ENCODE peak calls at places on chromosomes 1 and 21, in ten cellular contexts. One of them, this sample, is unnamed.

GRCh38 chr1:155942578-155943141 is 1.2 kb downstream of the RXFP4 start:
- ATAC-seq in body of pancreas: no peak
- ATAC-seq in right lobe of liver: no peak
- ATAC-seq in HCT116: no peak
- ATAC-seq in gastrocnemius medialis: no peak
- ATAC-seq in heart left ventricle: no peak
- ATAC-seq in K562: no peak
- ATAC-seq in upper lobe of left lung: no peak
- ATAC-seq in A549: peak
- ATAC-seq in HepG2: no peak
- ATAC-seq in this sample: peak

GRCh38 chr1:12052008-12052573 is 11.0 kb upstream of the TNFRSF8 start:
- ATAC-seq in body of pancreas: peak
- ATAC-seq in right lobe of liver: peak
- ATAC-seq in HCT116: peak
- ATAC-seq in gastrocnemius medialis: peak
- ATAC-seq in heart left ventricle: peak
- ATAC-seq in K562: peak
- ATAC-seq in upper lobe of left lung: peak
- ATAC-seq in A549: peak
- ATAC-seq in HepG2: peak
- ATAC-seq in this sample: peak

GRCh38 chr1:231625975-231626534 is 535 bp upstream of the DISC1 start:
- ATAC-seq in body of pancreas: no peak
- ATAC-seq in right lobe of liver: no peak
- ATAC-seq in HCT116: peak
- ATAC-seq in gastrocnemius medialis: no peak
- ATAC-seq in heart left ventricle: no peak
- ATAC-seq in K562: no peak
- ATAC-seq in upper lobe of left lung: no peak
- ATAC-seq in A549: peak
- ATAC-seq in HepG2: no peak
- ATAC-seq in this sample: no peak

GRCh38 chr1:25617626-25618432 is 1.2 kb downstream of the MAN1C1 start:
- ATAC-seq in body of pancreas: no peak
- ATAC-seq in right lobe of liver: no peak
- ATAC-seq in HCT116: no peak
- ATAC-seq in gastrocnemius medialis: no peak
- ATAC-seq in heart left ventricle: no peak
- ATAC-seq in K562: no peak
- ATAC-seq in upper lobe of left lung: no peak
- ATAC-seq in A549: no peak
- ATAC-seq in HepG2: no peak
- ATAC-seq in this sample: no peak

GRCh38 chr1:85397490-85398044 is 67.4 kb downstream of the DDAH1 start:
- ATAC-seq in body of pancreas: no peak
- ATAC-seq in right lobe of liver: no peak
- ATAC-seq in HCT116: no peak
- ATAC-seq in gastrocnemius medialis: no peak
- ATAC-seq in heart left ventricle: no peak
- ATAC-seq in K562: no peak
- ATAC-seq in upper lobe of left lung: no peak
- ATAC-seq in A549: no peak
- ATAC-seq in HepG2: no peak
- ATAC-seq in this sample: no peak

GRCh38 chr1:170707959-170708666 is 44.2 kb downstream of the PRRX1 start:
- ATAC-seq in body of pancreas: peak
- ATAC-seq in right lobe of liver: peak
- ATAC-seq in HCT116: peak
- ATAC-seq in gastrocnemius medialis: peak
- ATAC-seq in heart left ventricle: peak
- ATAC-seq in K562: no peak
- ATAC-seq in upper lobe of left lung: no peak
- ATAC-seq in A549: peak
- ATAC-seq in HepG2: no peak
- ATAC-seq in this sample: peak

GRCh38 chr1:64915381-64916274 is 50.7 kb downstream of the JAK1 start:
- ATAC-seq in body of pancreas: peak
- ATAC-seq in right lobe of liver: peak
- ATAC-seq in HCT116: peak
- ATAC-seq in gastrocnemius medialis: no peak
- ATAC-seq in heart left ventricle: no peak
- ATAC-seq in K562: peak
- ATAC-seq in upper lobe of left lung: peak
- ATAC-seq in A549: peak
- ATAC-seq in HepG2: peak
- ATAC-seq in this sample: no peak

GRCh38 chr21:43961382-43961909 is 50.7 kb upstream of the TRAPPC10 start:
- ATAC-seq in body of pancreas: no peak
- ATAC-seq in right lobe of liver: no peak
- ATAC-seq in HCT116: no peak
- ATAC-seq in gastrocnemius medialis: no peak
- ATAC-seq in heart left ventricle: no peak
- ATAC-seq in K562: no peak
- ATAC-seq in upper lobe of left lung: no peak
- ATAC-seq in A549: no peak
- ATAC-seq in HepG2: no peak
- ATAC-seq in this sample: no peak

GRCh38 chr1:26921462-26922200 is at the start of gene NUDC:
- ATAC-seq in body of pancreas: peak
- ATAC-seq in right lobe of liver: peak
- ATAC-seq in HCT116: peak
- ATAC-seq in gastrocnemius medialis: peak
- ATAC-seq in heart left ventricle: peak
- ATAC-seq in K562: peak
- ATAC-seq in upper lobe of left lung: peak
- ATAC-seq in A549: peak
- ATAC-seq in HepG2: peak
- ATAC-seq in this sample: peak

GRCh38 chr1:195105281-195105680 is 1503.0 kb downstream of the KCNT2 start:
- ATAC-seq in body of pancreas: no peak
- ATAC-seq in right lobe of liver: no peak
- ATAC-seq in HCT116: peak
- ATAC-seq in gastrocnemius medialis: no peak
- ATAC-seq in heart left ventricle: no peak
- ATAC-seq in K562: no peak
- ATAC-seq in upper lobe of left lung: no peak
- ATAC-seq in A549: no peak
- ATAC-seq in HepG2: no peak
- ATAC-seq in this sample: no peak

GRCh38 chr1:7120863-7121621 is 335.8 kb downstream of the CAMTA1 start:
- ATAC-seq in body of pancreas: no peak
- ATAC-seq in right lobe of liver: peak
- ATAC-seq in HCT116: no peak
- ATAC-seq in gastrocnemius medialis: no peak
- ATAC-seq in heart left ventricle: peak
- ATAC-seq in K562: peak
- ATAC-seq in upper lobe of left lung: no peak
- ATAC-seq in A549: no peak
- ATAC-seq in HepG2: no peak
- ATAC-seq in this sample: no peak

GRCh38 chr1:55052221-55053142 is 13.1 kb downstream of the PCSK9 start:
- ATAC-seq in body of pancreas: no peak
- ATAC-seq in right lobe of liver: peak
- ATAC-seq in HCT116: no peak
- ATAC-seq in gastrocnemius medialis: peak
- ATAC-seq in heart left ventricle: peak
- ATAC-seq in K562: no peak
- ATAC-seq in upper lobe of left lung: no peak
- ATAC-seq in A549: no peak
- ATAC-seq in HepG2: peak
- ATAC-seq in this sample: no peak

GRCh38 chr1:8200317-8201115 is 117.4 kb upstream of the SLC45A1 start:
- ATAC-seq in body of pancreas: no peak
- ATAC-seq in right lobe of liver: no peak
- ATAC-seq in HCT116: no peak
- ATAC-seq in gastrocnemius medialis: no peak
- ATAC-seq in heart left ventricle: no peak
- ATAC-seq in K562: no peak
- ATAC-seq in upper lobe of left lung: no peak
- ATAC-seq in A549: no peak
- ATAC-seq in HepG2: peak
- ATAC-seq in this sample: no peak

GRCh38 chr1:160781129-160781808 is 14.7 kb upstream of the LY9 start:
- ATAC-seq in body of pancreas: peak
- ATAC-seq in right lobe of liver: no peak
- ATAC-seq in HCT116: no peak
- ATAC-seq in gastrocnemius medialis: no peak
- ATAC-seq in heart left ventricle: no peak
- ATAC-seq in K562: no peak
- ATAC-seq in upper lobe of left lung: peak
- ATAC-seq in A549: no peak
- ATAC-seq in HepG2: no peak
- ATAC-seq in this sample: no peak

GRCh38 chr1:77828098-77828497 is 48.6 kb downstream of the MIGA1 start:
- ATAC-seq in body of pancreas: no peak
- ATAC-seq in right lobe of liver: no peak
- ATAC-seq in HCT116: no peak
- ATAC-seq in gastrocnemius medialis: no peak
- ATAC-seq in heart left ventricle: no peak
- ATAC-seq in K562: no peak
- ATAC-seq in upper lobe of left lung: no peak
- ATAC-seq in A549: no peak
- ATAC-seq in HepG2: no peak
- ATAC-seq in this sample: no peak

GRCh38 chr1:67753776-67754525 is 69.0 kb downstream of the GADD45A start:
- ATAC-seq in body of pancreas: no peak
- ATAC-seq in right lobe of liver: peak
- ATAC-seq in HCT116: peak
- ATAC-seq in gastrocnemius medialis: no peak
- ATAC-seq in heart left ventricle: no peak
- ATAC-seq in K562: peak
- ATAC-seq in upper lobe of left lung: peak
- ATAC-seq in A549: no peak
- ATAC-seq in HepG2: no peak
- ATAC-seq in this sample: no peak
- TF ChIP-seq POLR2A in body of pancreas: no peak
- TF ChIP-seq POLR2A in right lobe of liver: no peak
- TF ChIP-seq POLR2A in HCT116: no peak
- TF ChIP-seq POLR2A in gastrocnemius medialis: no peak
- TF ChIP-seq POLR2A in heart left ventricle: no peak
- TF ChIP-seq POLR2A in K562: no peak
- TF ChIP-seq POLR2A in upper lobe of left lung: no peak
- TF ChIP-seq POLR2A in A549: no peak
- TF ChIP-seq POLR2A in HepG2: no peak
- TF ChIP-seq POLR2A in this sample: no peak

DNA sequence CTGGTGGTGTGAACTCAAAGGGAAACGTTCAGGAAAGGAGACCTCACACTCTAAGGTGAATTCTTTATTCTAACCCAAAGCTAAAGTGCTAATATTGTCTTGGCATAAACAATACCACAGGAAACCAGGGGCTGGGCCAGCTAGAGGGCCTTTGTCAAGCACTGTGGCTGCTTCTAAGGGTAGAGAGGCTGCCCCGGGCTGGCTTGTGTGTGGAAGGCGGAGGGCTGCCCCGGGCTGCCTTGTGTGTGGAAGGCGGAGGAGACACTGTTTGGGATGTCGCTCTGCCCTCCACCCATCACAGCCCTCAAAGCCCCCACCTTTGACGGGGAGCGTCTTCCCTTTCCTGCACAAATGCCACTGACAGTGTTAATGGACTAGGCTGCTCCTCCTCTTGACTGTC is 216.8 kb downstream of the TOMM20 start:
- ATAC-seq in body of pancreas: no peak
- ATAC-seq in right lobe of liver: peak
- ATAC-seq in HCT116: no peak
- ATAC-seq in gastrocnemius medialis: no peak
- ATAC-seq in heart left ventricle: no peak
- ATAC-seq in K562: peak
- ATAC-seq in upper lobe of left lung: no peak
- ATAC-seq in A549: no peak
- ATAC-seq in HepG2: no peak
- ATAC-seq in this sample: no peak
- TF ChIP-seq POLR2A in body of pancreas: no peak
- TF ChIP-seq POLR2A in right lobe of liver: no peak
- TF ChIP-seq POLR2A in HCT116: no peak
- TF ChIP-seq POLR2A in gastrocnemius medialis: no peak
- TF ChIP-seq POLR2A in heart left ventricle: no peak
- TF ChIP-seq POLR2A in K562: no peak
- TF ChIP-seq POLR2A in upper lobe of left lung: no peak
- TF ChIP-seq POLR2A in A549: no peak
- TF ChIP-seq POLR2A in HepG2: no peak
- TF ChIP-seq POLR2A in this sample: no peak

DNA sequence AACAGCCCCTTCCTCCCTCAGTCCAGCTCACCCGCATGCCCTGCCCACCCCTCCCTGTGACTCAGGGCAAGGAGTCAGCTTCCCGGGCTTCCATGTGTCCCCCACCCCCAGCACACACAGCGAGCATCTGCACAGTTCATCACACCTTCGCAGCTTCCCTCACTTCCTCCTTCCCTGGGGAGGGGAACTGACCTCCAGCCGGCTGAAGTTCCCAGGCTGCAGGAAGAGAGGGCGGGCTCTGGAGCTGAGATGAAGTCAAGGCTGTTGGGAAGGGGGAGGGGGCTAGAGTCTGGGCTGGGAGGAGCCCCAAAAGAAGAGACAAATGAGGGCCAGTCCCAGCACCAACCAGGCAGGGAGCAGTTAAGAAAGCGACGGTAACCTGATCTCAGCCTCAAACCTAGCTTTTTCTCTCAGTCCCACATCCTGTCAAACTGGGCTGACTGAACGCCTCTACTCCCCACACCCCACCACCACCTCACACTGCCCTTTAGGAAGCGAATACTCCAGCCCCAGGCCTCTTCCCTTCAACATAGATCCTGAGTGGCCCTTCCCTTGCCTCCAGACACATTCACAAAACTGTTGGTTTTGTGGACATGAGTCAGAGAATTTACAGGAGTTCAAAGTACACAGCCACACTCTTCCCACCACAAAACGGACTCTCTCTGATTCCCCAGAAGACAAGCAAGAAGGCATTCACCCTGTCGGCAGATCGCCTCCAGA is 1.9 kb downstream of the RHOC start:
- ATAC-seq in body of pancreas: peak
- ATAC-seq in right lobe of liver: peak
- ATAC-seq in HCT116: peak
- ATAC-seq in gastrocnemius medialis: peak
- ATAC-seq in heart left ventricle: peak
- ATAC-seq in K562: peak
- ATAC-seq in upper lobe of left lung: peak
- ATAC-seq in A549: peak
- ATAC-seq in HepG2: peak
- ATAC-seq in this sample: peak
- TF ChIP-seq POLR2A in body of pancreas: peak
- TF ChIP-seq POLR2A in right lobe of liver: peak
- TF ChIP-seq POLR2A in HCT116: no peak
- TF ChIP-seq POLR2A in gastrocnemius medialis: peak
- TF ChIP-seq POLR2A in heart left ventricle: peak
- TF ChIP-seq POLR2A in K562: peak
- TF ChIP-seq POLR2A in upper lobe of left lung: no peak
- TF ChIP-seq POLR2A in A549: peak
- TF ChIP-seq POLR2A in HepG2: no peak
- TF ChIP-seq POLR2A in this sample: peak

DNA sequence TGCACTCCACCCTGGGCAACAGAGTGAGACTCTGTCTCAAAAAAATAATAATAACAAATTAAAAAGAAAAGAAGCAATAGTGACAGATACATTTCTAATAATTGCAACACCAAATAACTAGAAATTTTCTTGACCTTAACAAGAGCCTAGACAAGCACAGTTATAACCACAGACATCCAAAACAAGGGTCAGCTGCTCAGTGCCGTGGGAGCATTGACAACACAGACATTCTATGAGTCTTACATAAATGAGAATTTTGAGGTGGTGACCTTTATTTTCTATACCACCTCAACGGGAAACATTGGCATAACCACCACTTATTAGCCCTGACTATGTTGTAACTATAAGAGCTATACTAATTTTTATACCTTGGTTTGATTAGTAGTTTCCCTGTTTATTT is 156.1 kb downstream of the NR5A2 start:
- ATAC-seq in body of pancreas: no peak
- ATAC-seq in right lobe of liver: no peak
- ATAC-seq in HCT116: no peak
- ATAC-seq in gastrocnemius medialis: peak
- ATAC-seq in heart left ventricle: no peak
- ATAC-seq in K562: no peak
- ATAC-seq in upper lobe of left lung: no peak
- ATAC-seq in A549: no peak
- ATAC-seq in HepG2: no peak
- ATAC-seq in this sample: no peak
- TF ChIP-seq POLR2A in body of pancreas: no peak
- TF ChIP-seq POLR2A in right lobe of liver: no peak
- TF ChIP-seq POLR2A in HCT116: no peak
- TF ChIP-seq POLR2A in gastrocnemius medialis: no peak
- TF ChIP-seq POLR2A in heart left ventricle: no peak
- TF ChIP-seq POLR2A in K562: no peak
- TF ChIP-seq POLR2A in upper lobe of left lung: no peak
- TF ChIP-seq POLR2A in A549: no peak
- TF ChIP-seq POLR2A in HepG2: no peak
- TF ChIP-seq POLR2A in this sample: no peak